ENCODE peak calls at places on chromosome 17, in ten cellular contexts. One of them, this sample, is unnamed.

GRCh38 chr17:83180996-83181481 is 101.6 kb downstream of the METRNL start:
- DNase-seq in progenitor cell of endocrine pancreas: no peak
- DNase-seq in RWPE1: no peak
- DNase-seq in natural killer cell: no peak
- DNase-seq in heart right ventricle: no peak
- DNase-seq in body of pancreas: peak; percentile 5
- DNase-seq in AG04449: no peak
- DNase-seq in left ventricle myocardium inferior: no peak
- DNase-seq in adrenal gland: no peak
- DNase-seq in glutamatergic neuron: no peak
- DNase-seq in this sample: no peak

GRCh38 chr17:83131268-83132011 is 52.0 kb downstream of the METRNL start:
- DNase-seq in progenitor cell of endocrine pancreas: no peak
- DNase-seq in RWPE1: no peak
- DNase-seq in natural killer cell: no peak
- DNase-seq in heart right ventricle: no peak
- DNase-seq in body of pancreas: no peak
- DNase-seq in AG04449: no peak
- DNase-seq in left ventricle myocardium inferior: no peak
- DNase-seq in adrenal gland: no peak
- DNase-seq in glutamatergic neuron: no peak
- DNase-seq in this sample: no peak

GRCh38 chr17:27456681-27457404 is 595 bp downstream of the KSR1 start:
- DNase-seq in progenitor cell of endocrine pancreas: no peak
- DNase-seq in RWPE1: no peak
- DNase-seq in natural killer cell: no peak
- DNase-seq in heart right ventricle: peak; percentile 30
- DNase-seq in body of pancreas: peak; percentile 51
- DNase-seq in AG04449: no peak
- DNase-seq in left ventricle myocardium inferior: peak; percentile 20
- DNase-seq in adrenal gland: peak; percentile 52
- DNase-seq in glutamatergic neuron: peak; percentile 65
- DNase-seq in this sample: peak; percentile 29

GRCh38 chr17:78128616-78129384 is at the start of gene TMC6:
- DNase-seq in progenitor cell of endocrine pancreas: peak; percentile 66
- DNase-seq in RWPE1: peak; percentile 89
- DNase-seq in natural killer cell: peak; percentile 62
- DNase-seq in heart right ventricle: peak; percentile 64
- DNase-seq in body of pancreas: peak; percentile 67
- DNase-seq in AG04449: no peak
- DNase-seq in left ventricle myocardium inferior: no peak
- DNase-seq in adrenal gland: no peak
- DNase-seq in glutamatergic neuron: no peak
- DNase-seq in this sample: peak; percentile 66

GRCh38 chr17:56074366-56074765 is 78.9 kb upstream of the ANKFN1 start:
- DNase-seq in progenitor cell of endocrine pancreas: no peak
- DNase-seq in RWPE1: no peak
- DNase-seq in natural killer cell: no peak
- DNase-seq in heart right ventricle: no peak
- DNase-seq in body of pancreas: no peak
- DNase-seq in AG04449: no peak
- DNase-seq in left ventricle myocardium inferior: no peak
- DNase-seq in adrenal gland: no peak
- DNase-seq in glutamatergic neuron: no peak
- DNase-seq in this sample: no peak

GRCh38 chr17:15441315-15441714 is 26.1 kb downstream of the CDRT4 start:
- DNase-seq in progenitor cell of endocrine pancreas: no peak
- DNase-seq in RWPE1: no peak
- DNase-seq in natural killer cell: no peak
- DNase-seq in heart right ventricle: no peak
- DNase-seq in body of pancreas: no peak
- DNase-seq in AG04449: no peak
- DNase-seq in left ventricle myocardium inferior: no peak
- DNase-seq in adrenal gland: no peak
- DNase-seq in glutamatergic neuron: no peak
- DNase-seq in this sample: no peak

GRCh38 chr17:44350733-44351226 is 5.7 kb downstream of the GRN start:
- DNase-seq in progenitor cell of endocrine pancreas: peak; percentile 70
- DNase-seq in RWPE1: peak; percentile 64
- DNase-seq in natural killer cell: peak; percentile 58
- DNase-seq in heart right ventricle: peak; percentile 70
- DNase-seq in body of pancreas: peak; percentile 67
- DNase-seq in AG04449: no peak
- DNase-seq in left ventricle myocardium inferior: peak; percentile 69
- DNase-seq in adrenal gland: peak; percentile 63
- DNase-seq in glutamatergic neuron: peak; percentile 90
- DNase-seq in this sample: peak; percentile 71

GRCh38 chr17:3993493-3994220 is 29.4 kb upstream of the ATP2A3 start:
- DNase-seq in progenitor cell of endocrine pancreas: no peak
- DNase-seq in RWPE1: no peak
- DNase-seq in natural killer cell: no peak
- DNase-seq in heart right ventricle: no peak
- DNase-seq in body of pancreas: no peak
- DNase-seq in AG04449: no peak
- DNase-seq in left ventricle myocardium inferior: no peak
- DNase-seq in adrenal gland: no peak
- DNase-seq in glutamatergic neuron: no peak
- DNase-seq in this sample: no peak

GRCh38 chr17:39209317-39210092 is 9.4 kb downstream of the RPL19 start:
- DNase-seq in progenitor cell of endocrine pancreas: no peak
- DNase-seq in RWPE1: no peak
- DNase-seq in natural killer cell: peak; percentile 69
- DNase-seq in heart right ventricle: peak; percentile 74
- DNase-seq in body of pancreas: peak; percentile 28
- DNase-seq in AG04449: no peak
- DNase-seq in left ventricle myocardium inferior: peak; percentile 69
- DNase-seq in adrenal gland: peak; percentile 88
- DNase-seq in glutamatergic neuron: peak; percentile 63
- DNase-seq in this sample: peak; percentile 45

GRCh38 chr17:38800237-38800760 is 943 bp upstream of the PIP4K2B start:
- DNase-seq in progenitor cell of endocrine pancreas: no peak
- DNase-seq in RWPE1: no peak
- DNase-seq in natural killer cell: no peak
- DNase-seq in heart right ventricle: no peak
- DNase-seq in body of pancreas: no peak
- DNase-seq in AG04449: no peak
- DNase-seq in left ventricle myocardium inferior: no peak
- DNase-seq in adrenal gland: no peak
- DNase-seq in glutamatergic neuron: no peak
- DNase-seq in this sample: no peak

GRCh38 chr17:39306509-39307212 is 80.9 kb upstream of the STAC2 start:
- DNase-seq in progenitor cell of endocrine pancreas: no peak
- DNase-seq in RWPE1: no peak
- DNase-seq in natural killer cell: no peak
- DNase-seq in heart right ventricle: no peak
- DNase-seq in body of pancreas: no peak
- DNase-seq in AG04449: peak; percentile 17
- DNase-seq in left ventricle myocardium inferior: no peak
- DNase-seq in adrenal gland: no peak
- DNase-seq in glutamatergic neuron: no peak
- DNase-seq in this sample: no peak

GRCh38 chr17:5619088-5619740 is 34.9 kb upstream of the NLRP1 start:
- DNase-seq in progenitor cell of endocrine pancreas: no peak
- DNase-seq in RWPE1: no peak
- DNase-seq in natural killer cell: no peak
- DNase-seq in heart right ventricle: no peak
- DNase-seq in body of pancreas: no peak
- DNase-seq in AG04449: no peak
- DNase-seq in left ventricle myocardium inferior: no peak
- DNase-seq in adrenal gland: no peak
- DNase-seq in glutamatergic neuron: no peak
- DNase-seq in this sample: no peak

GRCh38 chr17:258045-258734 is 76.7 kb upstream of the DOC2B start:
- DNase-seq in progenitor cell of endocrine pancreas: no peak
- DNase-seq in RWPE1: no peak
- DNase-seq in natural killer cell: no peak
- DNase-seq in heart right ventricle: no peak
- DNase-seq in body of pancreas: peak; percentile 6
- DNase-seq in AG04449: no peak
- DNase-seq in left ventricle myocardium inferior: no peak
- DNase-seq in adrenal gland: peak; percentile 4
- DNase-seq in glutamatergic neuron: no peak
- DNase-seq in this sample: no peak

GRCh38 chr17:63542942-63543821 is 7.1 kb upstream of the DCAF7 start:
- DNase-seq in progenitor cell of endocrine pancreas: no peak
- DNase-seq in RWPE1: no peak
- DNase-seq in natural killer cell: no peak
- DNase-seq in heart right ventricle: no peak
- DNase-seq in body of pancreas: peak; percentile 64
- DNase-seq in AG04449: no peak
- DNase-seq in left ventricle myocardium inferior: no peak
- DNase-seq in adrenal gland: no peak
- DNase-seq in glutamatergic neuron: no peak
- DNase-seq in this sample: no peak

GRCh38 chr17:35467824-35468223 is 19.3 kb upstream of the SLFN13 start:
- DNase-seq in progenitor cell of endocrine pancreas: no peak
- DNase-seq in RWPE1: no peak
- DNase-seq in natural killer cell: peak; percentile 27
- DNase-seq in heart right ventricle: no peak
- DNase-seq in body of pancreas: no peak
- DNase-seq in AG04449: no peak
- DNase-seq in left ventricle myocardium inferior: no peak
- DNase-seq in adrenal gland: no peak
- DNase-seq in glutamatergic neuron: no peak
- DNase-seq in this sample: no peak

GRCh38 chr17:77721823-77722160 is 236.7 kb upstream of the TNRC6C start:
- DNase-seq in progenitor cell of endocrine pancreas: no peak
- DNase-seq in RWPE1: no peak
- DNase-seq in natural killer cell: no peak
- DNase-seq in heart right ventricle: no peak
- DNase-seq in body of pancreas: no peak
- DNase-seq in AG04449: no peak
- DNase-seq in left ventricle myocardium inferior: no peak
- DNase-seq in adrenal gland: no peak
- DNase-seq in glutamatergic neuron: no peak
- DNase-seq in this sample: no peak

GRCh38 chr17:81959362-81960129 is 1.4 kb downstream of the NOTUM start:
- DNase-seq in progenitor cell of endocrine pancreas: no peak
- DNase-seq in RWPE1: peak; percentile 41
- DNase-seq in natural killer cell: peak; percentile 84
- DNase-seq in heart right ventricle: peak; percentile 81
- DNase-seq in body of pancreas: peak; percentile 75
- DNase-seq in AG04449: no peak
- DNase-seq in left ventricle myocardium inferior: peak; percentile 75
- DNase-seq in adrenal gland: peak; percentile 65
- DNase-seq in glutamatergic neuron: peak; percentile 76
- DNase-seq in this sample: peak; percentile 90
- TF ChIP-seq CTCF in progenitor cell of endocrine pancreas: peak; percentile 62
- TF ChIP-seq CTCF in RWPE1: peak; percentile 99
- TF ChIP-seq CTCF in natural killer cell: peak; percentile 87
- TF ChIP-seq CTCF in heart right ventricle: peak; percentile 97
- TF ChIP-seq CTCF in body of pancreas: no peak
- TF ChIP-seq CTCF in AG04449: peak; percentile 80
- TF ChIP-seq CTCF in left ventricle myocardium inferior: peak; percentile 88
- TF ChIP-seq CTCF in adrenal gland: no peak
- TF ChIP-seq CTCF in glutamatergic neuron: peak; percentile 38
- TF ChIP-seq CTCF in this sample: peak; percentile 20

DNA sequence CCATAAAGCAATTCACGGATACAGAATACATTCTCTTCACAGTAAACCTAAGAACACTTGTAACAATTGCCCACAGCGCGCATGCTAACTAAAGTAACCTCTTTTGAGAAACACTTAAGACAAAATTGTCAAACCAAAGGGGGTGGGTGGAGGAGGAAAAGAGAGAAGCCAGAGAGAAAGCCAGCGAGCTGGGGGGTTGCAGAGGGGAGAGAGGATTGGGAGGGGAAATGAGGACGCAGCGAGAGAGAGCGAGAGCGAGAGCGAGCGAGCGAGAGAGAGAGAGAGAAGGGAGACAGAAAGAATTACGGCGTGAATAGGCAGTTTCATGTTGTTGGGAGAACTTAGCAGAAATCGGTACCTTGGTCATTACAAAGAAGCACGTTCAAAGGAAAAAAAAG is 1.6 kb upstream of the HOXB7 start:
- DNase-seq in progenitor cell of endocrine pancreas: no peak
- DNase-seq in RWPE1: no peak
- DNase-seq in natural killer cell: no peak
- DNase-seq in heart right ventricle: no peak
- DNase-seq in body of pancreas: no peak
- DNase-seq in AG04449: no peak
- DNase-seq in left ventricle myocardium inferior: no peak
- DNase-seq in adrenal gland: no peak
- DNase-seq in glutamatergic neuron: no peak
- DNase-seq in this sample: no peak
- TF ChIP-seq CTCF in progenitor cell of endocrine pancreas: no peak
- TF ChIP-seq CTCF in RWPE1: no peak
- TF ChIP-seq CTCF in natural killer cell: no peak
- TF ChIP-seq CTCF in heart right ventricle: no peak
- TF ChIP-seq CTCF in body of pancreas: no peak
- TF ChIP-seq CTCF in AG04449: no peak
- TF ChIP-seq CTCF in left ventricle myocardium inferior: no peak
- TF ChIP-seq CTCF in adrenal gland: no peak
- TF ChIP-seq CTCF in glutamatergic neuron: no peak
- TF ChIP-seq CTCF in this sample: no peak

GRCh38 chr17:20896153-20896649 is 146.6 kb downstream of the USP22 start:
- DNase-seq in progenitor cell of endocrine pancreas: no peak
- DNase-seq in RWPE1: no peak
- DNase-seq in natural killer cell: no peak
- DNase-seq in heart right ventricle: peak; percentile 49
- DNase-seq in body of pancreas: peak; percentile 61
- DNase-seq in AG04449: no peak
- DNase-seq in left ventricle myocardium inferior: no peak
- DNase-seq in adrenal gland: peak; percentile 62
- DNase-seq in glutamatergic neuron: no peak
- DNase-seq in this sample: peak; percentile 17
- TF ChIP-seq CTCF in progenitor cell of endocrine pancreas: no peak
- TF ChIP-seq CTCF in RWPE1: no peak
- TF ChIP-seq CTCF in natural killer cell: no peak
- TF ChIP-seq CTCF in heart right ventricle: no peak
- TF ChIP-seq CTCF in body of pancreas: peak; percentile 32
- TF ChIP-seq CTCF in AG04449: no peak
- TF ChIP-seq CTCF in left ventricle myocardium inferior: no peak
- TF ChIP-seq CTCF in adrenal gland: no peak
- TF ChIP-seq CTCF in glutamatergic neuron: no peak
- TF ChIP-seq CTCF in this sample: no peak

DNA sequence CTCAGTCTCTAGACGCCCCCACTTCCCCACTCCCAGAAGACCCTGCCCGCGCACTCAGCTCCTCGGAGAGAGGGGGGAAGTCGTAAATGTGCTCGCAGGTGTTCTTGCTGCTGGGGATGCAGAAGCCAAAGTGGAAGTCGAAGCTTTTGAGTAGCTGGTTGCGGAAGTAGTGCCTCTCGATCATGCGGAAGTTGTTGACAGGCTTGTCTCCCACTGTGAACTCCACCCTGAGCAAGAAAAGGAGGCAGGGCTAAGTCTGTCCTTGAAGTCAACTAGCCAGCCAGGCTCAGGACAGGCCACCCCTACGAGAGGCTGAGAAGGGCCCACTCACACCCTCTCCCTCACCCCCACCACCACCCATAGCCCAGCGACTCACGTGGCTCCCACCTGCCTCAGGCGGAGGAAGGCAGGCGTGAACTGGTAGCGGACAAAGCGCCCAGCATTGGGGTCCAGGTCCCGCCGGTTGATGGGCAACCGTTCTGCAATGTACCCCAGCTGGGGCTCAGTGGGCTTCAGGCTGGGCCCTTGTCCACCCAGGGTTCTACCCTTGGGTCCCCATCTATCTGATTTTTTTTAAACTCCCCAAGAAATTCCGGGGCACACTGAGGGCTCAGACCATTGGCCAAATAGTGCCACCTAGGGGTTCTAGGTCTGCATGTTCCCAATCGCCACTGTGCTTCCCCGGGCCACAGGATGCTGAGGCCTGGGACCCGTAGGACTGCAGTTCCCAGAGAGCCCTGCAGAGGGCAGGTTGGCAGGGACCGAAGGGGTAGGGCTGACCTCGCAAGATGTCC is 4.6 kb downstream of the UNC119 start:
- DNase-seq in progenitor cell of endocrine pancreas: peak; percentile 59
- DNase-seq in RWPE1: peak; percentile 72
- DNase-seq in natural killer cell: peak; percentile 63
- DNase-seq in heart right ventricle: peak; percentile 79
- DNase-seq in body of pancreas: peak; percentile 82
- DNase-seq in AG04449: no peak
- DNase-seq in left ventricle myocardium inferior: peak; percentile 69
- DNase-seq in adrenal gland: peak; percentile 78
- DNase-seq in glutamatergic neuron: peak; percentile 81
- DNase-seq in this sample: peak; percentile 40
- TF ChIP-seq CTCF in progenitor cell of endocrine pancreas: peak; percentile 81
- TF ChIP-seq CTCF in RWPE1: peak; percentile 77
- TF ChIP-seq CTCF in natural killer cell: peak; percentile 77
- TF ChIP-seq CTCF in heart right ventricle: peak; percentile 84
- TF ChIP-seq CTCF in body of pancreas: peak; percentile 92
- TF ChIP-seq CTCF in AG04449: peak; percentile 87
- TF ChIP-seq CTCF in left ventricle myocardium inferior: peak; percentile 92
- TF ChIP-seq CTCF in adrenal gland: peak; percentile 84
- TF ChIP-seq CTCF in glutamatergic neuron: peak; percentile 96
- TF ChIP-seq CTCF in this sample: no peak

This sample was measured in activated B cell treated with CpG ODN at 0.5 μM for 24 hours.